ENCODE peak calls at places on chromosomes 13 and 19, in nine cellular contexts. H is tibial artery; J is activated CD8-positive, alpha-beta memory T cell treated with anti-CD3 and anti-CD28 coated beads for 1 hour; U is amniotic epithelial cell; R is AG04450; M is cardiac muscle cell; I is GF-D8; C is coronary artery; L is thoracic aorta. B is an unnamed sample.

GRCh38 chr19:56705939-56706338 is 34.4 kb upstream of the ZNF835 start:
- DNase-seq in L (no peak), U (no peak), H (no peak), J (no peak), C (no peak), R (no peak), M (no peak), I (no peak), B (no peak)

GRCh38 chr13:39329182-39329639 is 273.8 kb downstream of the LHFPL6 start:
- DNase-seq in R (no peak), U (peak; percentile 20), H (no peak), C (no peak), L (no peak), J (no peak), I (no peak), M (no peak), B (no peak)

GRCh38 chr13:46905249-46905648 is 8.4 kb upstream of the HTR2A start:
- DNase-seq in C (no peak), H (no peak), L (no peak), U (peak; percentile 5), M (no peak), R (no peak), J (no peak), I (no peak), B (no peak)

GRCh38 chr13:66612983-66613382 is 617.2 kb downstream of the PCDH9 start:
- DNase-seq in H (no peak), J (no peak), C (no peak), M (no peak), R (no peak), U (no peak), L (no peak), I (no peak), B (no peak)

GRCh38 chr19:2557093-2557440 is 81.1 kb downstream of the GADD45B start:
- DNase-seq in C (no peak), R (no peak), J (no peak), U (no peak), M (no peak), H (peak; percentile 38), L (no peak), I (no peak), B (no peak)

GRCh38 chr13:50809133-50810090 is 34.1 kb downstream of the DLEU7 start:
- DNase-seq in L (no peak), U (no peak), C (no peak), R (no peak), M (no peak), I (no peak), H (no peak), J (no peak), B (no peak)

GRCh38 chr13:99911965-99912566 is 59.5 kb downstream of the ZIC5 start:
- DNase-seq in C (no peak), J (no peak), R (no peak), I (no peak), L (no peak), M (no peak), U (no peak), H (no peak), B (no peak)

GRCh38 chr13:74217816-74218215 is 83.6 kb upstream of the KLF12 start:
- DNase-seq in H (no peak), U (peak; percentile 61), M (no peak), J (no peak), L (no peak), I (no peak), R (peak; percentile 90), C (no peak), B (peak; percentile 13)

GRCh38 chr13:81051873-81052272 is 710.9 kb upstream of the SPRY2 start:
- DNase-seq in L (no peak), J (no peak), C (no peak), R (no peak), I (no peak), H (no peak), U (no peak), M (peak; percentile 7), B (no peak)

GRCh38 chr13:27014406-27015359 is 156.9 kb downstream of the USP12 start:
- DNase-seq in J (no peak), I (no peak), M (no peak), U (no peak), L (no peak), C (peak; percentile 41), R (no peak), H (no peak), B (no peak)

GRCh38 chr13:106467406-106468122 is 67.9 kb downstream of the EFNB2 start:
- DNase-seq in M (no peak), I (no peak), R (no peak), H (no peak), U (no peak), L (no peak), C (peak; percentile 24), J (no peak), B (no peak)

GRCh38 chr13:111973186-111974064 is 93.5 kb upstream of the SOX1 start:
- DNase-seq in J (no peak), R (no peak), H (no peak), I (no peak), U (no peak), M (peak; percentile 27), L (no peak), C (no peak), B (no peak)

GRCh38 chr19:43774103-43774939 is 6.5 kb downstream of the KCNN4 start:
- DNase-seq in H (peak; percentile 72), R (no peak), L (no peak), M (peak; percentile 86), U (peak; percentile 72), C (no peak), I (no peak), J (no peak), B (no peak)

GRCh38 chr19:17688853-17689595 is 870 bp upstream of the UNC13A start:
- DNase-seq in J (no peak), U (no peak), R (no peak), I (no peak), L (no peak), C (no peak), H (no peak), M (no peak), B (no peak)

B was measured in HS-5.